ENCODE peak calls at places on chromosomes 11 and 22, in five cellular contexts. I is H54, N is T47D, R is fibroblast of lung, Q is cardiac fibroblast. V is an unnamed sample.

GRCh38 chr11:95266751-95267374 is 35.9 kb upstream of the SESN3 start:
- DNase-seq in I (no peak), N (no peak), R (peak), Q (peak), V (no peak)

GRCh38 chr11:44357734-44358133 is 47.8 kb upstream of the ALX4 start:
- DNase-seq in I (no peak), N (no peak), R (no peak), Q (no peak), V (peak)

GRCh38 chr11:14764899-14765527 is 121.4 kb downstream of the PDE3B start:
- DNase-seq in I (no peak), N (no peak), R (peak), Q (peak), V (no peak)

GRCh38 chr11:16936643-16937042 is 77.6 kb downstream of the PLEKHA7 start:
- DNase-seq in I (no peak), N (no peak), R (peak), Q (no peak), V (no peak)

GRCh38 chr11:130513132-130513531 is 64.7 kb downstream of the ADAMTS15 start:
- DNase-seq in I (no peak), N (no peak), R (peak), Q (no peak), V (no peak)

GRCh38 chr11:67401495-67402191 is at the start of gene PPP1CA:
- DNase-seq in I (peak), N (peak), R (peak), Q (peak), V (peak)

GRCh38 chr22:49827853-49828598 is at the start of gene BRD1:
- DNase-seq in I (no peak), N (peak), R (peak), Q (peak), V (peak)

GRCh38 chr11:6825333-6825744 is 20.1 kb upstream of the OR10A5 start:
- DNase-seq in I (no peak), N (no peak), R (no peak), Q (peak), V (peak)

GRCh38 chr11:78418584-78419211 is 1.1 kb upstream of the GAB2 start:
- DNase-seq in I (no peak), N (no peak), R (no peak), Q (no peak), V (no peak)

GRCh38 chr22:41683616-41684015 is 5.1 kb downstream of the SNU13 start:
- DNase-seq in I (no peak), N (no peak), R (no peak), Q (peak), V (no peak)

GRCh38 chr11:59197990-59198389 is 14.7 kb downstream of the MPEG1 start:
- DNase-seq in I (no peak), N (no peak), R (peak), Q (peak), V (peak)

GRCh38 chr22:36244522-36245391 is 5.4 kb upstream of the APOL2 start:
- DNase-seq in I (no peak), N (no peak), R (peak), Q (peak), V (no peak)

GRCh38 chr11:66467034-66467659 is 442 bp downstream of the PELI3 start:
- DNase-seq in I (peak), N (peak), R (peak), Q (peak), V (peak)

GRCh38 chr11:76844511-76844910 is 16.2 kb upstream of the ACER3 start:
- DNase-seq in I (no peak), N (no peak), R (no peak), Q (no peak), V (no peak)